ENCODE peak calls at places on chromosomes 2 and 18, in five cellular contexts. One of them, this sample, is unnamed.
A peak's percentile ranks its signal among the peaks of the same experiment; 100 is the strongest.

GRCh38 chr2:74806913-74807312 is 27.0 kb upstream of the HK2 start:
- DNase-seq in IMR-90: no peak
- DNase-seq in K562: no peak
- DNase-seq in GM12878: no peak
- DNase-seq in SK-N-SH: no peak
- DNase-seq in this sample: no peak

GRCh38 chr2:172329404-172330059 is 97.9 kb upstream of the ITGA6 start:
- DNase-seq in IMR-90: no peak
- DNase-seq in K562: no peak
- DNase-seq in GM12878: no peak
- DNase-seq in SK-N-SH: no peak
- DNase-seq in this sample: no peak

GRCh38 chr2:171675810-171676345 is 11.4 kb upstream of the DYNC1I2 start:
- DNase-seq in IMR-90: no peak
- DNase-seq in K562: no peak
- DNase-seq in GM12878: no peak
- DNase-seq in SK-N-SH: no peak
- DNase-seq in this sample: no peak

GRCh38 chr18:60676807-60677206 is 304.2 kb upstream of the MC4R start:
- DNase-seq in IMR-90: no peak
- DNase-seq in K562: no peak
- DNase-seq in GM12878: no peak
- DNase-seq in SK-N-SH: no peak
- DNase-seq in this sample: no peak

GRCh38 chr2:200079356-200079755 is 124.0 kb downstream of the MAIP1 start:
- DNase-seq in IMR-90: no peak
- DNase-seq in K562: no peak
- DNase-seq in GM12878: no peak
- DNase-seq in SK-N-SH: no peak
- DNase-seq in this sample: no peak

GRCh38 chr18:74946646-74947045 is 262.3 kb downstream of the PTGR3 start:
- DNase-seq in IMR-90: peak; percentile 52
- DNase-seq in K562: no peak
- DNase-seq in GM12878: no peak
- DNase-seq in SK-N-SH: peak; percentile 13
- DNase-seq in this sample: no peak

GRCh38 chr2:132588576-132588975 is 81.4 kb downstream of the LYPD1 start:
- DNase-seq in IMR-90: no peak
- DNase-seq in K562: no peak
- DNase-seq in GM12878: no peak
- DNase-seq in SK-N-SH: no peak
- DNase-seq in this sample: no peak

GRCh38 chr2:207315131-207315530 is 149.4 kb upstream of the KLF7 start:
- DNase-seq in IMR-90: peak; percentile 44
- DNase-seq in K562: no peak
- DNase-seq in GM12878: no peak
- DNase-seq in SK-N-SH: no peak
- DNase-seq in this sample: no peak

GRCh38 chr2:232761301-232761907 is 15.0 kb downstream of the KCNJ13 start:
- DNase-seq in IMR-90: peak; percentile 41
- DNase-seq in K562: no peak
- DNase-seq in GM12878: no peak
- DNase-seq in SK-N-SH: peak; percentile 26
- DNase-seq in this sample: peak; percentile 69

GRCh38 chr18:59087391-59087790 is 52.3 kb upstream of the SEC11C start:
- DNase-seq in IMR-90: peak; percentile 7
- DNase-seq in K562: no peak
- DNase-seq in GM12878: no peak
- DNase-seq in SK-N-SH: no peak
- DNase-seq in this sample: no peak

GRCh38 chr2:195820373-195820772 is 163.3 kb downstream of the SLC39A10 start:
- DNase-seq in IMR-90: peak; percentile 77
- DNase-seq in K562: no peak
- DNase-seq in GM12878: no peak
- DNase-seq in SK-N-SH: no peak
- DNase-seq in this sample: no peak

GRCh38 chr2:182506606-182507005 is 79.8 kb upstream of the PDE1A start:
- DNase-seq in IMR-90: peak; percentile 65
- DNase-seq in K562: no peak
- DNase-seq in GM12878: no peak
- DNase-seq in SK-N-SH: peak; percentile 16
- DNase-seq in this sample: peak; percentile 6

GRCh38 chr2:16653083-16653375 is 12.6 kb downstream of the CYRIA start:
- DNase-seq in IMR-90: no peak
- DNase-seq in K562: no peak
- DNase-seq in GM12878: no peak
- DNase-seq in SK-N-SH: no peak
- DNase-seq in this sample: no peak

GRCh38 chr2:195461010-195461409 is 196.0 kb upstream of the SLC39A10 start:
- DNase-seq in IMR-90: no peak
- DNase-seq in K562: no peak
- DNase-seq in GM12878: no peak
- DNase-seq in SK-N-SH: no peak
- DNase-seq in this sample: no peak

DNA sequence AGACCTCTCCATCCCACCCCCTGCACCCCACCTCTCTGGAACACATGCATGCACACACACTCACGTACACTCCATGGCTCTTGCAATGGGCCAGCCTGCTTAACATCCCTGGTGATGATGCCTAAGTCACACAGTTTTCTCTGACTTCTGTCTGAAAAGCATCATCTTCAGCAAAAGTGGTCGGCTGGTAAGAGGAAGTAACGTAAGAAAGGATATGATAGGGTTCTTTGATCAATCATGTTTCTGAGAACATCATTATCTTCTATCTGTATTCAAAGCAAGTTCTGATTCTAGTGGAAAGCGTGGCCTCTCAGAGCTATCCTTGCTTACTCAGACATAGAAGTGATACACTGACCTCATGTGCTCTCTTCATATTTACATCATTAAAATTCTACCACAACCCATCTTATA is 11.4 kb upstream of the NDUFV2 start:
- DNase-seq in IMR-90: no peak
- DNase-seq in K562: no peak
- DNase-seq in GM12878: no peak
- DNase-seq in SK-N-SH: no peak
- DNase-seq in this sample: no peak
- TF ChIP-seq RFX5 in IMR-90: no peak
- TF ChIP-seq RFX5 in K562: no peak
- TF ChIP-seq RFX5 in GM12878: no peak
- TF ChIP-seq RFX5 in SK-N-SH: no peak
- TF ChIP-seq RFX5 in this sample: no peak

GRCh38 chr2:109531896-109532727 is 81.7 kb downstream of the SEPTIN10 start:
- DNase-seq in IMR-90: no peak
- DNase-seq in K562: no peak
- DNase-seq in GM12878: no peak
- DNase-seq in SK-N-SH: no peak
- DNase-seq in this sample: no peak
- TF ChIP-seq RCOR1 in IMR-90: no peak
- TF ChIP-seq RCOR1 in K562: no peak
- TF ChIP-seq RCOR1 in GM12878: no peak
- TF ChIP-seq RCOR1 in SK-N-SH: no peak
- TF ChIP-seq RCOR1 in this sample: no peak

GRCh38 chr2:146602856-146603255 is 1242.0 kb upstream of the ACVR2A start:
- DNase-seq in IMR-90: peak; percentile 52
- DNase-seq in K562: no peak
- DNase-seq in GM12878: no peak
- DNase-seq in SK-N-SH: no peak
- DNase-seq in this sample: no peak
- TF ChIP-seq RFX5 in IMR-90: no peak
- TF ChIP-seq RFX5 in K562: no peak
- TF ChIP-seq RFX5 in GM12878: no peak
- TF ChIP-seq RFX5 in SK-N-SH: no peak
- TF ChIP-seq RFX5 in this sample: no peak

GRCh38 chr2:219418155-219418569 is at the start of gene DES:
- DNase-seq in IMR-90: no peak
- DNase-seq in K562: no peak
- DNase-seq in GM12878: no peak
- DNase-seq in SK-N-SH: no peak
- DNase-seq in this sample: no peak
- TF ChIP-seq RCOR1 in IMR-90: no peak
- TF ChIP-seq RCOR1 in K562: no peak
- TF ChIP-seq RCOR1 in GM12878: no peak
- TF ChIP-seq RCOR1 in SK-N-SH: no peak
- TF ChIP-seq RCOR1 in this sample: no peak

GRCh38 chr2:118167026-118167425 is 78.8 kb downstream of the INSIG2 start:
- DNase-seq in IMR-90: no peak
- DNase-seq in K562: no peak
- DNase-seq in GM12878: no peak
- DNase-seq in SK-N-SH: no peak
- DNase-seq in this sample: no peak
- TF ChIP-seq RFX5 in IMR-90: no peak
- TF ChIP-seq RFX5 in K562: no peak
- TF ChIP-seq RFX5 in GM12878: no peak
- TF ChIP-seq RFX5 in SK-N-SH: no peak
- TF ChIP-seq RFX5 in this sample: no peak

This sample was measured in A549.